ENCODE peak calls at places on chromosomes 2 and 18, in four cellular contexts. Z is SK-N-SH, T is K562, D is HepG2. B is an unnamed sample.

GRCh38 chr2:218010838-218011616 is 8.2 kb upstream of the TNS1 start:
- DNase-seq in Z (peak), T (no peak), D (no peak), B (no peak)

GRCh38 chr18:9808530-9809241 is 77.1 kb upstream of the TXNDC2 start:
- DNase-seq in Z (no peak), T (peak), D (peak), B (no peak)

GRCh38 chr2:11679491-11680130 is 9.6 kb upstream of the NTSR2 start:
- DNase-seq in Z (no peak), T (no peak), D (no peak), B (no peak)

GRCh38 chr2:38076710-38077430 is 919 bp upstream of the CYP1B1 start:
- DNase-seq in Z (peak), T (peak), D (no peak), B (peak)

GRCh38 chr18:50987261-50987660 is 19.4 kb downstream of the ELAC1 start:
- DNase-seq in Z (no peak), T (no peak), D (no peak), B (no peak)

GRCh38 chr2:235690809-235691450 is 197.1 kb downstream of the AGAP1 start:
- DNase-seq in Z (no peak), T (no peak), D (no peak), B (no peak)

GRCh38 chr2:219581346-219581745 is 9.2 kb downstream of the INHA start:
- DNase-seq in Z (no peak), T (no peak), D (no peak), B (no peak)

GRCh38 chr2:18708203-18708602 is 118.8 kb upstream of the NT5C1B start:
- DNase-seq in Z (no peak), T (no peak), D (no peak), B (no peak)

GRCh38 chr18:48956378-48956777 is 5.6 kb upstream of the SMAD7 start:
- DNase-seq in Z (no peak), T (no peak), D (no peak), B (no peak)

GRCh38 chr2:237922641-237923361 is 44.0 kb upstream of the UBE2F start:
- DNase-seq in Z (peak), T (no peak), D (no peak), B (peak)

GRCh38 chr2:240387669-240388358 is 47.6 kb upstream of the GPC1 start:
- DNase-seq in Z (no peak), T (peak), D (peak), B (peak)

GRCh38 chr2:203692039-203692710 is 14.3 kb upstream of the CD28 start:
- DNase-seq in Z (no peak), T (no peak), D (peak), B (no peak)

GRCh38 chr18:48222118-48222517 is 187.1 kb downstream of the ZBTB7C start:
- DNase-seq in Z (peak), T (peak), D (peak), B (no peak)

GRCh38 chr2:19051238-19051831 is 307.1 kb downstream of the OSR1 start:
- DNase-seq in Z (no peak), T (no peak), D (no peak), B (no peak)

GRCh38 chr2:72948431-72948830 is 31.1 kb downstream of the EMX1 start:
- DNase-seq in Z (no peak), T (no peak), D (no peak), B (no peak)

GRCh38 chr2:27378096-27378808 is 2.3 kb downstream of the ZNF513 start:
- DNase-seq in Z (peak), T (no peak), D (peak), B (no peak)

GRCh38 chr18:58263055-58263732 is 219.2 kb downstream of the NEDD4L start:
- DNase-seq in Z (no peak), T (peak), D (no peak), B (peak)

GRCh38 chr2:238908960-238909951 is 61.4 kb downstream of the TWIST2 start:
- DNase-seq in Z (no peak), T (no peak), D (no peak), B (no peak)

GRCh38 chr2:170782673-170783072 is 12.5 kb downstream of the ERICH2 start:
- DNase-seq in Z (no peak), T (no peak), D (no peak), B (no peak)

GRCh38 chr18:23102498-23103260 is 32.6 kb upstream of the CABLES1 start:
- DNase-seq in Z (no peak), T (no peak), D (no peak), B (no peak)

GRCh38 chr2:237000481-237000880 is 85.2 kb upstream of the COPS8 start:
- DNase-seq in Z (no peak), T (no peak), D (no peak), B (no peak)

GRCh38 chr2:173090973-173091660 is 15.5 kb downstream of the MAP3K20 start:
- DNase-seq in Z (no peak), T (peak), D (no peak), B (no peak)

GRCh38 chr2:204982303-204982702 is 437.0 kb downstream of the PARD3B start:
- DNase-seq in Z (no peak), T (peak), D (no peak), B (no peak)

GRCh38 chr2:175111200-175111657 is 56.8 kb downstream of the ATF2 start:
- DNase-seq in Z (peak), T (peak), D (peak), B (peak)

GRCh38 chr2:17083902-17084301 is 418.3 kb upstream of the CYRIA start:
- DNase-seq in Z (peak), T (no peak), D (no peak), B (no peak)

GRCh38 chr18:59690216-59691045 is 6.8 kb downstream of the CCBE1 start:
- DNase-seq in Z (no peak), T (no peak), D (no peak), B (no peak)

DNA sequence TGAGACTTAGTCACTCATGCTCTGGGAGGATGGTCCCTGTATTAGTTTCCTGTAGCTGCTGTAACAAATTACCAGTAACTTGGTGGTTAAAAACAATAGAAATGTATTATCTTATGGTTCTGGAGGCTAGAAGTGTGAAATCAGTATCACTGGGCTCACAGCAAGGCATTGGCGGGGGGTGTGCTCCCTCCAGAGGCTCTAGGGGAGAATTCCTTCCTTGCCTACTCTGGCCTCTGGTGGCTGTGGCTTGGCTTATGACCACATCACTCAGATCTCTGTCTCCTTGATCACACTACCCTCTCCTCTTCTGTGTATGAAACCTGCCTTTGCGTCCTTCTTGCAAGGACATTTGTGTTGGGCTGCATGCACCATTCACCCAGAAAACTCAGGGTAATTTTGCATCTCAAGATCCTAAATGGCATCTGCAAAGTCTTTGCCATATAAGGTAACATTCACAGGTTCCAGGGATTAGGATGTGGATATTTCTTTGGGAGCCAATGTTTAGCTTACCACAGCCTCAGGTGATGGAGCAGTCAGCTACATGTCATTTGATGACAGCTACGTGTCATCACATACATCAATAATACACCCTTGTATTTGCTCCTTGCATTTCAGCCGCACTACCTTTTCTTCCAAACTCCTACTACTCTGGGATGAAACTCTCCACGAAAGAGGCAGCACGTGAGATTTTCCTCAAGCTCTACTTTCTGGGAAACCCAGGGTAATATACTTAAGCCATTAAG is 49.6 kb upstream of the POU3F3 start:
- DNase-seq in Z (peak), T (peak), D (no peak), B (no peak)
- TF ChIP-seq ELF1 in Z (no peak), T (no peak), D (no peak), B (no peak)

GRCh38 chr2:68741238-68741637 is 6.6 kb downstream of the ARHGAP25 start:
- DNase-seq in Z (no peak), T (no peak), D (no peak), B (no peak)
- TF ChIP-seq ELF1 in Z (no peak), T (no peak), D (no peak), B (no peak)

GRCh38 chr2:241870611-241871537 is 1.3 kb downstream of the RTP5 start:
- DNase-seq in Z (peak), T (no peak), D (no peak), B (no peak)
- TF ChIP-seq ELF1 in Z (no peak), T (no peak), D (no peak), B (no peak)

DNA sequence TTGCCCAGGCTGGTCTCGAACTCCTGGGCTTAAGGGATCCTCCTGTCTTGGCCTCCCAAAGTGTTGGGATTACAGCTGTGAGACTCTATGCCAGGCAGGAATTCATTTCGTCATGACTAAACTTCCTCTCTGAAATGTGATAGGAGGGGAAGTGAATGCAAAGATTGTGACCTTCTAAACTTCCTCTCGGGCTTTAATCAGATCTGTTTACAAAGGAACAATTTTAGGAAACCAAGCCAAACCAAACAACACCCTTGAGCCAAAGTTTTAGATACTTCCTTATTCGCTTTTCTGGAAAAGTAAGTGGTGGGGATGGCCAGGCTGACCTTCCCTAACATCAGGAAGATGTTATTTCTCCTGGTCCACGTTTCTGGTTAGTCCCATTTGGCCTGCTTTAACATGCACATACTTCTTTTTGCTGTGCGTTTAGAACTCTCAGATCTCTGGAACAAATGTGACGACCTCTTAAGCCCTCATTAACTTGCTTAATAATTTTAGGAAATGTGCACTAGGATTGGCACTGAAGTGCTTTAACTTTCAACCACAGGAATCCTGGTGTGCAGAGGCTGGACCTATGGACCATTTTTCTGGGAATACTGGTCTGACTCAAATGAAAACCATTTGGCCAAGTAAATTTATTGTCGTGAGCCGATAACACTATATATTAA is 33.2 kb upstream of the YES1 start:
- DNase-seq in Z (no peak), T (no peak), D (peak), B (peak)
- TF ChIP-seq ELF1 in Z (no peak), T (no peak), D (no peak), B (peak)

DNA sequence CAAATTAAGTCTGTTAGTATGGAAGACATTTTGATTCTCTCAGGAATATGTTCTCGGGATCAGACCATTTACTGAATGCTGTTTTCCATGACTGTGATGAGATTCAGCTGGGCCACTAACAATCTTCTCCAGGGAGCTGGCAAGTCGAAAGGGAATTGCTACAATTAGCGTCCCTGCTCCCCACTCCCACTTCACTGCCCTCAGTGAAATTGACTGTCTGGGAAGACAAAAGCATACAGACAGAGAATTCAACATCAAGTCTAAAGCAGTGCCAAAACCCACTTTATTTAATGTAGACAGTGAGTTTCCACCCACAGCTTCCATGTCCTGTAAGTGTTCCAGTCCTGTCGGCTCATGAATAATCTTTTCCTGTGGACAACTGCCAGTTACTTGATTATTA is 34.0 kb upstream of the COL3A1 start:
- DNase-seq in Z (no peak), T (no peak), D (no peak), B (no peak)
- TF ChIP-seq ELF1 in Z (no peak), T (no peak), D (no peak), B (no peak)

GRCh38 chr2:112893801-112894200 is 17.2 kb upstream of the IL37 start:
- DNase-seq in Z (no peak), T (no peak), D (no peak), B (no peak)
- TF ChIP-seq ELF1 in Z (no peak), T (no peak), D (no peak), B (no peak)

GRCh38 chr2:83191316-83191715 is 1267.8 kb downstream of the SUCLG1 start:
- DNase-seq in Z (no peak), T (no peak), D (no peak), B (no peak)

DNA sequence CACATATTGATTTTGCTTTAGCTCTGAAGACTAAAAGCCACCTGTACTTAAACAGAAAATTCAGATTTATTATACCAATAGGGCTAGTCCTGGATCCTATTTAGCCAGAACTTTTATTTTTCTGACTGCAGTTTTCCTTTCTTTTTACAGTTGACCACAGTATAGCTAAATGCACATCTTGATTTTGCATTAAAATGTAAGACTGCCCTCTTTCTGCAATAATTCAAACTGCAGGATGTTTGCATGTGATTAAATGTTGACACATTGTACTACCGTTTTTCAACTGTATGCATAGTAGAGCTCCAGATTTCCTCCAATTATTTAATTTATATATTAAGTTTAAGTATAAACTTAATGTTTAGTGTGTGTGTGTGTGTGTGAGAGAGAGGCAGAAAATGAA is 1262.9 kb downstream of the SUCLG1 start:
- DNase-seq in Z (peak), T (no peak), D (peak), B (peak)
- TF ChIP-seq ELF1 in Z (no peak), T (no peak), D (no peak), B (no peak)

DNA sequence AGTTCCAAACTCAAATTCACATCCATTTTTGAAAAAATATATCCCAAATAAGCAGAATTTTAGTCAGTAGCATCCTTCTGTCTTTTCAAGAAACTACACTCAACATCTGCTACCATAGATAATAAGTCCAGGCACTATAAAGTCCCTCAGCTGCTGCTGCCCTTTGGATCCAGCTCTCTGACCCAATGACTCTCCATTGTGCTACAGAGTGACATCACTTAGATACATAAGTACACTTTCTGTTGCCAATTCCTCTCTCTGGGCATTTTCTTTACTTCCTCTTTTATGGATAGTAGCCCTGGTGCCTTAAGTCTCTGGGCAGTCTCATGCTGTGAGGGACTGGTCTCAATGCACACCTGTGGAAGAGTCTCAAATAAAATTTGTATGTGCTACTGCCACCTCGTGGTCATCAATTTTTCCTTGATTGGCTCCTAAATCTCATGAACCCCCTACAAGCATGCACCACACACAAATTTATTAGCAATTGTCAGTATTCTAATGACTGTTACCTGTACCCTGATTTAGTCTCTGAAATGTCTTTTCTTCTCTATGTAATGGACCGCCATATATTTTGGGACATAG is 219.2 kb downstream of the LRP1B start:
- DNase-seq in Z (no peak), T (peak), D (peak), B (peak)
- TF ChIP-seq ELF1 in Z (no peak), T (no peak), D (no peak), B (no peak)

GRCh38 chr2:190060019-190060418 is 2.5 kb downstream of the MSTN start:
- DNase-seq in Z (no peak), T (no peak), D (no peak), B (no peak)

GRCh38 chr2:190060626-190061025 is 1.9 kb downstream of the MSTN start:
- DNase-seq in Z (no peak), T (no peak), D (no peak), B (no peak)

GRCh38 chr2:190063624-190064023 is 1.1 kb upstream of the MSTN start:
- DNase-seq in Z (no peak), T (no peak), D (no peak), B (no peak)

GRCh38 chr2:190062617-190063016 is at the start of gene MSTN:
- DNase-seq in Z (no peak), T (no peak), D (no peak), B (no peak)

DNA sequence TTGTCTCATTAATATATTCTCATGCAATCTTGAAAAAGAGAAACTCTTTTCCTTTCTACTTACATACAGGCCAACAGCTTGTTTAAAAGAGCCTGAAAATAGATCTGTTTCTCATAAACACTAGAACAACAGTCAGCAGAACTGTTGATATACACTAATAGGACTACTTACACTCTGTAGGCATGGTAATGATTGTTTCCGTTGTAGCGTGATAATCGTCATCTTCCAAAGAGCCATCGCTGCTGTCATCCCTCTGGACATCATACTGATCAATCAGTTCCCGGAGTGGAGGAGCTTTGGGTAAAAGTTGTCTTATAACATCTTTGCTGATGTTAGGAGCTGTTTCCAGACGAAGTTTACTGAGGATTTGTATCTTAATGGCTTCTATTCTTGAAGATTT is 476 bp downstream of the MSTN start:
- DNase-seq in Z (peak), T (no peak), D (no peak), B (no peak)
- TF ChIP-seq ELF1 in Z (no peak), T (no peak), D (no peak), B (no peak)

GRCh38 chr2:63888490-63889402 is 47.0 kb downstream of the UGP2 start:
- DNase-seq in Z (peak), T (peak), D (peak), B (peak)
- TF ChIP-seq ELF1 in Z (no peak), T (no peak), D (no peak), B (no peak)